ENCODE peak calls at places on chromosomes 2 and 18, in five cellular contexts. One of them, this sample, is unnamed.

GRCh38 chr2:235729182-235729929 is 235.5 kb downstream of the AGAP1 start:
- DNase-seq in HL-60: no peak
- DNase-seq in stimulated activated CD4-positive, alpha-beta T cell treated with anti-CD3 and anti-CD28 coated beads, Interleukin-15, amount 100 ng/mL, for 24 hours: no peak
- DNase-seq in HuH-7: no peak
- DNase-seq in AG20443: no peak
- DNase-seq in this sample: no peak

GRCh38 chr2:101418704-101419663 is 31.7 kb upstream of the CREG2 start:
- DNase-seq in stimulated activated CD4-positive, alpha-beta T cell treated with anti-CD3 and anti-CD28 coated beads, Interleukin-15, amount 100 ng/mL, for 24 hours: peak
- DNase-seq in HL-60: no peak
- DNase-seq in HuH-7: peak
- DNase-seq in AG20443: peak
- DNase-seq in this sample: no peak

GRCh38 chr2:8684421-8684884 is 2.6 kb downstream of the ID2 start:
- DNase-seq in HL-60: no peak
- DNase-seq in stimulated activated CD4-positive, alpha-beta T cell treated with anti-CD3 and anti-CD28 coated beads, Interleukin-15, amount 100 ng/mL, for 24 hours: peak
- DNase-seq in AG20443: no peak
- DNase-seq in HuH-7: no peak
- DNase-seq in this sample: peak

GRCh38 chr2:7191927-7192326 is 274.7 kb downstream of the RNF144A start:
- DNase-seq in stimulated activated CD4-positive, alpha-beta T cell treated with anti-CD3 and anti-CD28 coated beads, Interleukin-15, amount 100 ng/mL, for 24 hours: no peak
- DNase-seq in HL-60: no peak
- DNase-seq in HuH-7: no peak
- DNase-seq in AG20443: peak
- DNase-seq in this sample: no peak

GRCh38 chr2:120323214-120323613 is 22.7 kb upstream of the INHBB start:
- DNase-seq in HuH-7: no peak
- DNase-seq in AG20443: peak
- DNase-seq in stimulated activated CD4-positive, alpha-beta T cell treated with anti-CD3 and anti-CD28 coated beads, Interleukin-15, amount 100 ng/mL, for 24 hours: no peak
- DNase-seq in HL-60: no peak
- DNase-seq in this sample: no peak

GRCh38 chr2:20618886-20619521 is 31.9 kb downstream of the HS1BP3 start:
- DNase-seq in HuH-7: no peak
- DNase-seq in HL-60: no peak
- DNase-seq in stimulated activated CD4-positive, alpha-beta T cell treated with anti-CD3 and anti-CD28 coated beads, Interleukin-15, amount 100 ng/mL, for 24 hours: no peak
- DNase-seq in AG20443: no peak
- DNase-seq in this sample: no peak

GRCh38 chr18:68520406-68521075 is 194.4 kb downstream of the TMX3 start:
- DNase-seq in AG20443: peak
- DNase-seq in stimulated activated CD4-positive, alpha-beta T cell treated with anti-CD3 and anti-CD28 coated beads, Interleukin-15, amount 100 ng/mL, for 24 hours: no peak
- DNase-seq in HuH-7: no peak
- DNase-seq in HL-60: no peak
- DNase-seq in this sample: no peak

GRCh38 chr18:61842146-61842545 is 50.7 kb downstream of the RNF152 start:
- DNase-seq in HL-60: no peak
- DNase-seq in HuH-7: no peak
- DNase-seq in stimulated activated CD4-positive, alpha-beta T cell treated with anti-CD3 and anti-CD28 coated beads, Interleukin-15, amount 100 ng/mL, for 24 hours: no peak
- DNase-seq in AG20443: no peak
- DNase-seq in this sample: no peak

GRCh38 chr18:9922592-9923308 is 8.9 kb downstream of the VAPA start:
- DNase-seq in stimulated activated CD4-positive, alpha-beta T cell treated with anti-CD3 and anti-CD28 coated beads, Interleukin-15, amount 100 ng/mL, for 24 hours: no peak
- DNase-seq in HL-60: no peak
- DNase-seq in AG20443: no peak
- DNase-seq in HuH-7: no peak
- DNase-seq in this sample: no peak

GRCh38 chr2:208595386-208596275 is 189.0 kb downstream of the PTH2R start:
- DNase-seq in HuH-7: peak
- DNase-seq in AG20443: no peak
- DNase-seq in HL-60: no peak
- DNase-seq in stimulated activated CD4-positive, alpha-beta T cell treated with anti-CD3 and anti-CD28 coated beads, Interleukin-15, amount 100 ng/mL, for 24 hours: no peak
- DNase-seq in this sample: no peak

GRCh38 chr18:26621161-26622026 is 73.0 kb upstream of the KCTD1 start:
- DNase-seq in stimulated activated CD4-positive, alpha-beta T cell treated with anti-CD3 and anti-CD28 coated beads, Interleukin-15, amount 100 ng/mL, for 24 hours: peak
- DNase-seq in AG20443: peak
- DNase-seq in HL-60: peak
- DNase-seq in HuH-7: peak
- DNase-seq in this sample: peak

GRCh38 chr2:160869411-160869810 is 290.8 kb upstream of the TANK start:
- DNase-seq in stimulated activated CD4-positive, alpha-beta T cell treated with anti-CD3 and anti-CD28 coated beads, Interleukin-15, amount 100 ng/mL, for 24 hours: no peak
- DNase-seq in AG20443: peak
- DNase-seq in HuH-7: peak
- DNase-seq in HL-60: no peak
- DNase-seq in this sample: no peak

GRCh38 chr18:58687871-58688308 is 16.6 kb downstream of the MALT1 start:
- DNase-seq in AG20443: no peak
- DNase-seq in HuH-7: no peak
- DNase-seq in stimulated activated CD4-positive, alpha-beta T cell treated with anti-CD3 and anti-CD28 coated beads, Interleukin-15, amount 100 ng/mL, for 24 hours: peak
- DNase-seq in HL-60: no peak
- DNase-seq in this sample: no peak

GRCh38 chr2:241659150-241659739 is 21.8 kb downstream of the ATG4B start:
- DNase-seq in AG20443: peak
- DNase-seq in HL-60: no peak
- DNase-seq in HuH-7: peak
- DNase-seq in stimulated activated CD4-positive, alpha-beta T cell treated with anti-CD3 and anti-CD28 coated beads, Interleukin-15, amount 100 ng/mL, for 24 hours: peak
- DNase-seq in this sample: peak

GRCh38 chr18:48787523-48788151 is 163.1 kb downstream of the SMAD7 start:
- DNase-seq in HuH-7: no peak
- DNase-seq in stimulated activated CD4-positive, alpha-beta T cell treated with anti-CD3 and anti-CD28 coated beads, Interleukin-15, amount 100 ng/mL, for 24 hours: no peak
- DNase-seq in AG20443: no peak
- DNase-seq in HL-60: no peak
- DNase-seq in this sample: no peak

GRCh38 chr18:45413180-45413836 is 202.0 kb upstream of the SLC14A2 start:
- DNase-seq in stimulated activated CD4-positive, alpha-beta T cell treated with anti-CD3 and anti-CD28 coated beads, Interleukin-15, amount 100 ng/mL, for 24 hours: no peak
- DNase-seq in AG20443: peak
- DNase-seq in HL-60: no peak
- DNase-seq in HuH-7: no peak
- DNase-seq in this sample: no peak

GRCh38 chr2:231348703-231349373 is 46.7 kb upstream of the B3GNT7 start:
- DNase-seq in stimulated activated CD4-positive, alpha-beta T cell treated with anti-CD3 and anti-CD28 coated beads, Interleukin-15, amount 100 ng/mL, for 24 hours: no peak
- DNase-seq in HL-60: no peak
- DNase-seq in HuH-7: no peak
- DNase-seq in AG20443: no peak
- DNase-seq in this sample: no peak

GRCh38 chr2:201975434-201975833 is 58.2 kb upstream of the FZD7 start:
- DNase-seq in HL-60: no peak
- DNase-seq in AG20443: no peak
- DNase-seq in stimulated activated CD4-positive, alpha-beta T cell treated with anti-CD3 and anti-CD28 coated beads, Interleukin-15, amount 100 ng/mL, for 24 hours: no peak
- DNase-seq in HuH-7: peak
- DNase-seq in this sample: no peak

GRCh38 chr2:890791-891190 is 59.9 kb upstream of the SNTG2 start:
- DNase-seq in HuH-7: no peak
- DNase-seq in AG20443: peak
- DNase-seq in HL-60: no peak
- DNase-seq in stimulated activated CD4-positive, alpha-beta T cell treated with anti-CD3 and anti-CD28 coated beads, Interleukin-15, amount 100 ng/mL, for 24 hours: no peak
- DNase-seq in this sample: no peak

GRCh38 chr2:151878655-151879563 is 50.7 kb upstream of the ARL5A start:
- DNase-seq in AG20443: no peak
- DNase-seq in HuH-7: no peak
- DNase-seq in HL-60: peak
- DNase-seq in stimulated activated CD4-positive, alpha-beta T cell treated with anti-CD3 and anti-CD28 coated beads, Interleukin-15, amount 100 ng/mL, for 24 hours: no peak
- DNase-seq in this sample: no peak

GRCh38 chr2:43224571-43225092 is 1.8 kb downstream of the ZFP36L2 start:
- DNase-seq in HL-60: peak
- DNase-seq in AG20443: no peak
- DNase-seq in stimulated activated CD4-positive, alpha-beta T cell treated with anti-CD3 and anti-CD28 coated beads, Interleukin-15, amount 100 ng/mL, for 24 hours: peak
- DNase-seq in HuH-7: no peak
- DNase-seq in this sample: no peak

GRCh38 chr18:24052053-24052452 is 37.5 kb downstream of the TTC39C start:
- DNase-seq in AG20443: no peak
- DNase-seq in HL-60: no peak
- DNase-seq in stimulated activated CD4-positive, alpha-beta T cell treated with anti-CD3 and anti-CD28 coated beads, Interleukin-15, amount 100 ng/mL, for 24 hours: no peak
- DNase-seq in HuH-7: no peak
- DNase-seq in this sample: no peak

GRCh38 chr18:36757081-36757480 is 71.7 kb downstream of the TPGS2 start:
- DNase-seq in HL-60: no peak
- DNase-seq in stimulated activated CD4-positive, alpha-beta T cell treated with anti-CD3 and anti-CD28 coated beads, Interleukin-15, amount 100 ng/mL, for 24 hours: no peak
- DNase-seq in HuH-7: peak
- DNase-seq in AG20443: peak
- DNase-seq in this sample: peak

GRCh38 chr2:1744446-1745170 is at the start of gene PXDN:
- DNase-seq in AG20443: peak
- DNase-seq in HL-60: no peak
- DNase-seq in HuH-7: no peak
- DNase-seq in stimulated activated CD4-positive, alpha-beta T cell treated with anti-CD3 and anti-CD28 coated beads, Interleukin-15, amount 100 ng/mL, for 24 hours: no peak
- DNase-seq in this sample: no peak

GRCh38 chr2:126177479-126177878 is 478.5 kb upstream of the GYPC start:
- DNase-seq in stimulated activated CD4-positive, alpha-beta T cell treated with anti-CD3 and anti-CD28 coated beads, Interleukin-15, amount 100 ng/mL, for 24 hours: no peak
- DNase-seq in HL-60: no peak
- DNase-seq in AG20443: no peak
- DNase-seq in HuH-7: no peak
- DNase-seq in this sample: no peak

GRCh38 chr2:235793163-235793752 is 299.4 kb downstream of the AGAP1 start:
- DNase-seq in AG20443: peak
- DNase-seq in stimulated activated CD4-positive, alpha-beta T cell treated with anti-CD3 and anti-CD28 coated beads, Interleukin-15, amount 100 ng/mL, for 24 hours: peak
- DNase-seq in HL-60: no peak
- DNase-seq in HuH-7: peak
- DNase-seq in this sample: no peak

GRCh38 chr18:57738078-57738477 is 65.0 kb downstream of the ATP8B1 start:
- DNase-seq in HL-60: no peak
- DNase-seq in HuH-7: no peak
- DNase-seq in AG20443: no peak
- DNase-seq in stimulated activated CD4-positive, alpha-beta T cell treated with anti-CD3 and anti-CD28 coated beads, Interleukin-15, amount 100 ng/mL, for 24 hours: no peak
- DNase-seq in this sample: no peak

GRCh38 chr2:231604101-231604684 is 11.5 kb downstream of the TEX44 start:
- DNase-seq in stimulated activated CD4-positive, alpha-beta T cell treated with anti-CD3 and anti-CD28 coated beads, Interleukin-15, amount 100 ng/mL, for 24 hours: no peak
- DNase-seq in HL-60: no peak
- DNase-seq in AG20443: no peak
- DNase-seq in HuH-7: peak
- DNase-seq in this sample: peak

GRCh38 chr2:200302940-200303727 is 3.4 kb upstream of the SPATS2L start:
- DNase-seq in AG20443: no peak
- DNase-seq in HL-60: no peak
- DNase-seq in HuH-7: peak
- DNase-seq in stimulated activated CD4-positive, alpha-beta T cell treated with anti-CD3 and anti-CD28 coated beads, Interleukin-15, amount 100 ng/mL, for 24 hours: no peak
- DNase-seq in this sample: no peak

GRCh38 chr2:11809586-11810236 is 63.3 kb downstream of the LPIN1 start:
- DNase-seq in AG20443: no peak
- DNase-seq in HL-60: no peak
- DNase-seq in stimulated activated CD4-positive, alpha-beta T cell treated with anti-CD3 and anti-CD28 coated beads, Interleukin-15, amount 100 ng/mL, for 24 hours: no peak
- DNase-seq in HuH-7: no peak
- DNase-seq in this sample: no peak

GRCh38 chr18:46732801-46733200 is 24.1 kb downstream of the ST8SIA5 start:
- DNase-seq in HL-60: no peak
- DNase-seq in stimulated activated CD4-positive, alpha-beta T cell treated with anti-CD3 and anti-CD28 coated beads, Interleukin-15, amount 100 ng/mL, for 24 hours: no peak
- DNase-seq in HuH-7: no peak
- DNase-seq in AG20443: no peak
- DNase-seq in this sample: no peak

GRCh38 chr2:16281451-16282330 is 341.3 kb downstream of the MYCN start:
- DNase-seq in HL-60: no peak
- DNase-seq in HuH-7: peak
- DNase-seq in stimulated activated CD4-positive, alpha-beta T cell treated with anti-CD3 and anti-CD28 coated beads, Interleukin-15, amount 100 ng/mL, for 24 hours: peak
- DNase-seq in AG20443: no peak
- DNase-seq in this sample: peak

GRCh38 chr2:86064006-86064405 is 41.7 kb downstream of the POLR1A start:
- DNase-seq in stimulated activated CD4-positive, alpha-beta T cell treated with anti-CD3 and anti-CD28 coated beads, Interleukin-15, amount 100 ng/mL, for 24 hours: no peak
- DNase-seq in HL-60: no peak
- DNase-seq in HuH-7: no peak
- DNase-seq in AG20443: no peak
- DNase-seq in this sample: no peak

GRCh38 chr2:11904029-11904428 is 157.6 kb downstream of the LPIN1 start:
- DNase-seq in stimulated activated CD4-positive, alpha-beta T cell treated with anti-CD3 and anti-CD28 coated beads, Interleukin-15, amount 100 ng/mL, for 24 hours: no peak
- DNase-seq in HuH-7: no peak
- DNase-seq in HL-60: peak
- DNase-seq in AG20443: no peak
- DNase-seq in this sample: no peak

GRCh38 chr18:70149616-70150301 is 55.7 kb downstream of the RTTN start:
- DNase-seq in stimulated activated CD4-positive, alpha-beta T cell treated with anti-CD3 and anti-CD28 coated beads, Interleukin-15, amount 100 ng/mL, for 24 hours: no peak
- DNase-seq in HL-60: no peak
- DNase-seq in HuH-7: no peak
- DNase-seq in AG20443: no peak
- DNase-seq in this sample: no peak